ENCODE peak calls at places on chromosomes 4 and X, in seven cellular contexts. P, K, Z, X, D, R and S are unnamed samples.

GRCh38 chr4:141118381-141118780 is 14.9 kb downstream of the RNF150 start:
- ATAC-seq in P (no peak), K (no peak), Z (peak; percentile 27), X (no peak), D (no peak), R (no peak), S (no peak)

GRCh38 chr4:145902522-145902921 is 36.1 kb downstream of the ZNF827 start:
- ATAC-seq in P (no peak), K (no peak), Z (no peak), X (no peak), D (no peak), R (no peak), S (no peak)

GRCh38 chr4:121253961-121254360 is 89.8 kb upstream of the TNIP3 start:
- ATAC-seq in P (no peak), K (peak; percentile 60), Z (peak; percentile 34), X (no peak), D (peak; percentile 74), R (peak; percentile 65), S (no peak)

GRCh38 chrX:50920132-50920531 is 9.6 kb downstream of the BMP15 start:
- ATAC-seq in P (no peak), K (no peak), Z (no peak), X (no peak), D (no peak), R (no peak), S (no peak)

GRCh38 chrX:136725446-136726104 is 55.2 kb downstream of the ARHGEF6 start:
- ATAC-seq in P (no peak), K (no peak), Z (peak; percentile 91), X (no peak), D (no peak), R (no peak), S (peak; percentile 71)

GRCh38 chr4:77636902-77637301 is 31.3 kb downstream of the CXCL13 start:
- ATAC-seq in P (peak; percentile 40), K (no peak), Z (no peak), X (peak; percentile 52), D (no peak), R (no peak), S (no peak)

GRCh38 chr4:81085979-81086378 is 55.5 kb downstream of the BMP3 start:
- ATAC-seq in P (no peak), K (no peak), Z (no peak), X (no peak), D (no peak), R (no peak), S (no peak)

GRCh38 chr4:185894481-185894880 is 82.5 kb upstream of the SORBS2 start:
- ATAC-seq in P (no peak), K (no peak), Z (no peak), X (no peak), D (no peak), R (no peak), S (no peak)

GRCh38 chr4:161894493-161895167 is 269.2 kb downstream of the FSTL5 start:
- ATAC-seq in P (no peak), K (no peak), Z (no peak), X (no peak), D (no peak), R (no peak), S (no peak)

GRCh38 chrX:43655961-43656494 is at the start of gene MAOA:
- ATAC-seq in P (peak; percentile 35), K (no peak), Z (peak; percentile 70), X (peak; percentile 47), D (no peak), R (peak; percentile 82), S (peak; percentile 61)

GRCh38 chrX:133857648-133858269 is 127.6 kb downstream of the GPC3 start:
- ATAC-seq in P (no peak), K (no peak), Z (no peak), X (no peak), D (no peak), R (no peak), S (no peak)

GRCh38 chr4:140085062-140085622 is 68.8 kb downstream of the MAML3 start:
- ATAC-seq in P (no peak), K (no peak), Z (no peak), X (no peak), D (no peak), R (peak; percentile 40), S (no peak)

GRCh38 chr4:83855044-83855443 is 319.1 kb downstream of the GPAT3 start:
- ATAC-seq in P (no peak), K (no peak), Z (no peak), X (no peak), D (no peak), R (no peak), S (no peak)

GRCh38 chr4:24557036-24558022 is 27.0 kb downstream of the DHX15 start:
- ATAC-seq in P (no peak), K (peak; percentile 61), Z (no peak), X (no peak), D (peak; percentile 63), R (peak; percentile 42), S (no peak)

GRCh38 chr4:89425023-89425422 is 117.4 kb upstream of the GPRIN3 start:
- ATAC-seq in P (no peak), K (no peak), Z (no peak), X (no peak), D (no peak), R (no peak), S (no peak)

GRCh38 chrX:130836447-130836846 is 66.6 kb downstream of the ENOX2 start:
- ATAC-seq in P (peak; percentile 64), K (no peak), Z (peak; percentile 31), X (no peak), D (no peak), R (no peak), S (no peak)

GRCh38 chr4:47017494-47017893 is 13.9 kb upstream of the GABRB1 start:
- ATAC-seq in P (no peak), K (no peak), Z (no peak), X (no peak), D (no peak), R (no peak), S (no peak)

GRCh38 chr4:105137460-105137859 is 9.2 kb upstream of the TET2 start:
- ATAC-seq in P (no peak), K (no peak), Z (no peak), X (no peak), D (peak; percentile 64), R (no peak), S (no peak)

GRCh38 chr4:82287720-82288119 is 86.1 kb downstream of the HNRNPD start:
- ATAC-seq in P (no peak), K (no peak), Z (no peak), X (no peak), D (no peak), R (no peak), S (no peak)

GRCh38 chrX:51459125-51459524 is 37.3 kb downstream of the NUDT11 start:
- ATAC-seq in P (no peak), K (no peak), Z (no peak), X (no peak), D (no peak), R (no peak), S (no peak)

GRCh38 chr4:182916483-182917181 is 554 bp downstream of the DCTD start:
- ATAC-seq in P (peak; percentile 29), K (peak; percentile 14), Z (peak; percentile 68), X (peak; percentile 69), D (peak; percentile 8), R (peak; percentile 73), S (peak; percentile 76)

GRCh38 chrX:16920116-16920515 is 26.3 kb upstream of the REPS2 start:
- ATAC-seq in P (no peak), K (no peak), Z (no peak), X (no peak), D (no peak), R (no peak), S (no peak)

GRCh38 chrX:105323951-105324350 is 103.5 kb upstream of the TEX13A start:
- ATAC-seq in P (no peak), K (no peak), Z (no peak), X (no peak), D (no peak), R (no peak), S (no peak)

GRCh38 chr4:26867914-26868684 is 7.5 kb downstream of the STIM2 start:
- ATAC-seq in P (no peak), K (no peak), Z (peak; percentile 29), X (no peak), D (no peak), R (no peak), S (no peak)
- H3K4me1 ChIP-seq in P (peaks cover 6% of the 10 kb centered on the region), K (peaks cover 87% of the 10 kb centered on the region), Z (peaks cover 23% of the 10 kb centered on the region), X (peaks cover 46% of the 10 kb centered on the region), D (peaks cover 64% of the 10 kb centered on the region), R (peaks cover 85% of the 10 kb centered on the region), S (no peaks in the 10 kb centered on the region)

GRCh38 chr4:3439391-3439790 is 2.4 kb upstream of the HGFAC start:
- ATAC-seq in P (no peak), K (no peak), Z (no peak), X (no peak), D (no peak), R (no peak), S (no peak)

GRCh38 chr4:3440011-3440410 is 1.8 kb upstream of the HGFAC start:
- ATAC-seq in P (no peak), K (no peak), Z (no peak), X (no peak), D (no peak), R (no peak), S (no peak)

GRCh38 chr4:3437998-3438846 is 3.5 kb upstream of the HGFAC start:
- ATAC-seq in P (no peak), K (no peak), Z (no peak), X (no peak), D (no peak), R (no peak), S (no peak)

GRCh38 chr4:3437582-3437936 is 4.2 kb upstream of the HGFAC start:
- ATAC-seq in P (no peak), K (no peak), Z (no peak), X (no peak), D (no peak), R (no peak), S (no peak)

GRCh38 chr4:3438847-3439180 is 3.0 kb upstream of the HGFAC start:
- ATAC-seq in P (no peak), K (no peak), Z (no peak), X (no peak), D (no peak), R (no peak), S (no peak)
- H3K4me1 ChIP-seq in P (no peaks in the 10 kb centered on the region), K (no peaks in the 10 kb centered on the region), Z (peaks cover 7% of the 10 kb centered on the region), X (peaks cover 6% of the 10 kb centered on the region), D (peaks cover 7% of the 10 kb centered on the region), R (peaks cover 12% of the 10 kb centered on the region), S (no peaks in the 10 kb centered on the region)

DNA sequence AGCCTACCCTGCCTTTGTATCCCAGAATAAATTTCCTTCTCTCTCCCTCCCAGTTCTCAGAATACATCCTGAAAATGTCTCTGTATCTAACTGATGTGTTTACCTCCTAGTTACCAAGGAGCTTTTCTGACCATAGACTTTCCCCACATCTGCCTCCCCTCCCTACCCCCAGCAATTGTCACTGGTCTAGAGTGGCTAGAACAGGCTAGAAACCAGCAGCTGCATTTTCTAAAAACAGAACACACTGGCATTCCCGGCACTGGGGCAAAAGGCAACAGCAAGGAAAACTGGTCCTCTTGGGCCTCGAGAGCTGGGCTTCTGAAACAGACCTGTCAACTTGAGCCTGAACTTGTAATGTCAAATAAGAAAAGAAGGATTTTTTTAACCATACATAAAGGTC is 16.4 kb downstream of the TASL start:
- ATAC-seq in P (no peak), K (no peak), Z (peak; percentile 89), X (no peak), D (no peak), R (no peak), S (no peak)
- H3K4me1 ChIP-seq in P (no peaks in the 10 kb centered on the region), K (no peaks in the 10 kb centered on the region), Z (no peaks in the 10 kb centered on the region), X (no peaks in the 10 kb centered on the region), D (no peaks in the 10 kb centered on the region), R (no peaks in the 10 kb centered on the region), S (no peaks in the 10 kb centered on the region)

DNA sequence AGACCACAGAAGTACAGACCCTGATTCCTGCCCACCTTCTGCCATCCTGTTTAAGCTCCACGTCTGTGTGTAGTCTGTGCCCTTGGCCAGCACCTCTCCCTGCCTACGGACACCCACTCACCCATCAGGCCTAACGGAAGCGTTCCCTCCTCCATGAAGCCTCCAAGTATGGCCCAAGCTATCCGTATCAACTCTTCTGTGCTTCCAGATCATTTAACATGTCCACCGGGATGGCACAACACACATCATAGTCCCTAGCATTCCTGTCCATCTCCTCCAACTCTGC is 11.7 kb downstream of the WDR1 start:
- ATAC-seq in P (no peak), K (no peak), Z (no peak), X (no peak), D (no peak), R (no peak), S (no peak)
- H3K4me1 ChIP-seq in P (no peaks in the 10 kb centered on the region), K (peaks cover 97% of the 10 kb centered on the region), Z (peaks cover 100% of the 10 kb centered on the region), X (peaks cover 18% of the 10 kb centered on the region), D (peaks cover 94% of the 10 kb centered on the region), R (peaks cover 80% of the 10 kb centered on the region), S (peaks cover 19% of the 10 kb centered on the region)